ENCODE peak calls at places on chromosomes 6 and 20, in eight cellular contexts. One of them, this sample, is unnamed.

GRCh38 chr6:142879076-142879475 is 65.9 kb downstream of the HIVEP2 start:
- DNase-seq in effector memory CD4-positive, alpha-beta T cell: no peak
- DNase-seq in SJSA1: no peak
- DNase-seq in neural progenitor cell: no peak
- DNase-seq in DND-41: no peak
- DNase-seq in A549: no peak
- DNase-seq in stomach: no peak
- DNase-seq in cardiac muscle cell: no peak
- DNase-seq in this sample: no peak

GRCh38 chr20:57964011-57964862 is 254.4 kb upstream of the PMEPA1 start:
- DNase-seq in effector memory CD4-positive, alpha-beta T cell: no peak
- DNase-seq in DND-41: no peak
- DNase-seq in SJSA1: no peak
- DNase-seq in stomach: no peak
- DNase-seq in neural progenitor cell: no peak
- DNase-seq in A549: no peak
- DNase-seq in cardiac muscle cell: no peak
- DNase-seq in this sample: no peak

GRCh38 chr6:163429858-163430448 is 15.4 kb downstream of the QKI start:
- DNase-seq in stomach: no peak
- DNase-seq in SJSA1: no peak
- DNase-seq in effector memory CD4-positive, alpha-beta T cell: no peak
- DNase-seq in cardiac muscle cell: no peak
- DNase-seq in A549: no peak
- DNase-seq in neural progenitor cell: no peak
- DNase-seq in DND-41: no peak
- DNase-seq in this sample: no peak

GRCh38 chr20:1388253-1388652 is 4.6 kb downstream of the FKBP1A start:
- DNase-seq in stomach: no peak
- DNase-seq in A549: no peak
- DNase-seq in DND-41: no peak
- DNase-seq in effector memory CD4-positive, alpha-beta T cell: no peak
- DNase-seq in SJSA1: no peak
- DNase-seq in cardiac muscle cell: no peak
- DNase-seq in neural progenitor cell: no peak
- DNase-seq in this sample: no peak

GRCh38 chr6:139452176-139452876 is 77.9 kb upstream of the CITED2 start:
- DNase-seq in SJSA1: no peak
- DNase-seq in stomach: no peak
- DNase-seq in neural progenitor cell: no peak
- DNase-seq in A549: no peak
- DNase-seq in cardiac muscle cell: no peak
- DNase-seq in effector memory CD4-positive, alpha-beta T cell: no peak
- DNase-seq in DND-41: no peak
- DNase-seq in this sample: peak; percentile 10

GRCh38 chr6:135922746-135923145 is 71.2 kb downstream of the PDE7B start:
- DNase-seq in DND-41: no peak
- DNase-seq in neural progenitor cell: no peak
- DNase-seq in cardiac muscle cell: no peak
- DNase-seq in stomach: no peak
- DNase-seq in effector memory CD4-positive, alpha-beta T cell: no peak
- DNase-seq in SJSA1: no peak
- DNase-seq in A549: no peak
- DNase-seq in this sample: peak; percentile 22

GRCh38 chr6:139927742-139928305 is 553.4 kb upstream of the CITED2 start:
- DNase-seq in cardiac muscle cell: peak; percentile 91
- DNase-seq in A549: no peak
- DNase-seq in SJSA1: no peak
- DNase-seq in DND-41: no peak
- DNase-seq in neural progenitor cell: no peak
- DNase-seq in effector memory CD4-positive, alpha-beta T cell: no peak
- DNase-seq in stomach: no peak
- DNase-seq in this sample: no peak

GRCh38 chr6:157822221-157823000 is 635 bp upstream of the SNX9 start:
- DNase-seq in A549: peak; percentile 12
- DNase-seq in neural progenitor cell: peak; percentile 52
- DNase-seq in SJSA1: no peak
- DNase-seq in cardiac muscle cell: peak; percentile 20
- DNase-seq in effector memory CD4-positive, alpha-beta T cell: no peak
- DNase-seq in stomach: no peak
- DNase-seq in DND-41: no peak
- DNase-seq in this sample: no peak

GRCh38 chr6:7997311-7997710 is 66.9 kb downstream of the BLOC1S5 start:
- DNase-seq in stomach: no peak
- DNase-seq in cardiac muscle cell: no peak
- DNase-seq in neural progenitor cell: no peak
- DNase-seq in A549: no peak
- DNase-seq in SJSA1: no peak
- DNase-seq in effector memory CD4-positive, alpha-beta T cell: no peak
- DNase-seq in DND-41: no peak
- DNase-seq in this sample: no peak

GRCh38 chr6:110813338-110813737 is 1.9 kb downstream of the CDK19 start:
- DNase-seq in DND-41: no peak
- DNase-seq in cardiac muscle cell: no peak
- DNase-seq in neural progenitor cell: no peak
- DNase-seq in SJSA1: no peak
- DNase-seq in effector memory CD4-positive, alpha-beta T cell: no peak
- DNase-seq in stomach: no peak
- DNase-seq in A549: no peak
- DNase-seq in this sample: no peak

GRCh38 chr6:110812719-110813118 is 2.5 kb downstream of the CDK19 start:
- DNase-seq in SJSA1: no peak
- DNase-seq in A549: no peak
- DNase-seq in cardiac muscle cell: no peak
- DNase-seq in neural progenitor cell: no peak
- DNase-seq in effector memory CD4-positive, alpha-beta T cell: no peak
- DNase-seq in DND-41: no peak
- DNase-seq in stomach: no peak
- DNase-seq in this sample: no peak

GRCh38 chr6:110811187-110811586 is 4.1 kb downstream of the CDK19 start:
- DNase-seq in stomach: no peak
- DNase-seq in neural progenitor cell: no peak
- DNase-seq in cardiac muscle cell: no peak
- DNase-seq in A549: no peak
- DNase-seq in effector memory CD4-positive, alpha-beta T cell: no peak
- DNase-seq in SJSA1: no peak
- DNase-seq in DND-41: no peak
- DNase-seq in this sample: no peak

GRCh38 chr6:110813813-110814487 is 1.3 kb downstream of the CDK19 start:
- DNase-seq in neural progenitor cell: peak; percentile 17
- DNase-seq in DND-41: no peak
- DNase-seq in SJSA1: no peak
- DNase-seq in effector memory CD4-positive, alpha-beta T cell: no peak
- DNase-seq in stomach: no peak
- DNase-seq in cardiac muscle cell: peak; percentile 7
- DNase-seq in A549: peak; percentile 29
- DNase-seq in this sample: peak; percentile 11

GRCh38 chr6:110809792-110810191 is 5.5 kb downstream of the CDK19 start:
- DNase-seq in A549: no peak
- DNase-seq in DND-41: no peak
- DNase-seq in cardiac muscle cell: no peak
- DNase-seq in neural progenitor cell: no peak
- DNase-seq in stomach: no peak
- DNase-seq in effector memory CD4-positive, alpha-beta T cell: no peak
- DNase-seq in SJSA1: no peak
- DNase-seq in this sample: no peak
- H3K4me1 ChIP-seq in A549: peaks cover 7% of the 10 kb centered on the region
- H3K4me1 ChIP-seq in DND-41: peaks cover 27% of the 10 kb centered on the region
- H3K4me1 ChIP-seq in cardiac muscle cell: peaks cover 15% of the 10 kb centered on the region
- H3K4me1 ChIP-seq in neural progenitor cell: peaks cover 12% of the 10 kb centered on the region
- H3K4me1 ChIP-seq in stomach: no peaks in the 10 kb centered on the region
- H3K4me1 ChIP-seq in effector memory CD4-positive, alpha-beta T cell: peaks cover 5% of the 10 kb centered on the region
- H3K4me1 ChIP-seq in SJSA1: peaks cover 5% of the 10 kb centered on the region
- H3K4me1 ChIP-seq in this sample: peaks cover 4% of the 10 kb centered on the region

GRCh38 chr6:79369026-79369425 is 134.5 kb upstream of the HMGN3 start:
- DNase-seq in effector memory CD4-positive, alpha-beta T cell: no peak
- DNase-seq in DND-41: no peak
- DNase-seq in A549: no peak
- DNase-seq in cardiac muscle cell: no peak
- DNase-seq in stomach: no peak
- DNase-seq in SJSA1: no peak
- DNase-seq in neural progenitor cell: no peak
- DNase-seq in this sample: no peak
- H3K9me3 ChIP-seq in effector memory CD4-positive, alpha-beta T cell: no peaks in the 10 kb centered on the region
- H3K9me3 ChIP-seq in DND-41: peaks cover 23% of the 10 kb centered on the region
- H3K9me3 ChIP-seq in A549: no peaks in the 10 kb centered on the region
- H3K9me3 ChIP-seq in cardiac muscle cell: no peaks in the 10 kb centered on the region
- H3K9me3 ChIP-seq in stomach: peaks cover 18% of the 10 kb centered on the region
- H3K9me3 ChIP-seq in SJSA1: no peaks in the 10 kb centered on the region
- H3K9me3 ChIP-seq in neural progenitor cell: peaks cover 5% of the 10 kb centered on the region
- H3K9me3 ChIP-seq in this sample: peaks cover 5% of the 10 kb centered on the region

DNA sequence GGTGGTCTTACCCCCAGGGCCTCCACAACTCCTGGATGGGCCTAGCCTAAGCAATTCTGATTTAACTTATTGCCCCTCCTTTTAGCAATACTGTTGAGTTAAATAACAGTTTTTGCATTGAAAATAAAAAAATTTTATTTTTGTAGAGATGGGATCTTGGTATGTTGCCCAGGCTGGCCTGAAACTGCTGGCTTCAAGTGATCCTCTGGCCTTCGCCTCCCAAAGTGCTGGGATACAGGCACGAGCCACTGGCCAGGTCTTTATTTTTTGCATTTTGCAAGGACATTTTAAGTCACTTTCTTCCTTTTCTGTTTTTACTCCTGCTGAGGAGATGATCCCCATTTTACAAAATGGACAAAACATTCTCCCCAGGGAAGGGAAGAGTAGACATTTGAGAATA is 20.6 kb downstream of the IGF2R start:
- DNase-seq in effector memory CD4-positive, alpha-beta T cell: no peak
- DNase-seq in cardiac muscle cell: no peak
- DNase-seq in A549: no peak
- DNase-seq in stomach: no peak
- DNase-seq in DND-41: no peak
- DNase-seq in SJSA1: no peak
- DNase-seq in neural progenitor cell: no peak
- DNase-seq in this sample: no peak
- H3K4me1 ChIP-seq in effector memory CD4-positive, alpha-beta T cell: peaks cover 12% of the 10 kb centered on the region
- H3K4me1 ChIP-seq in cardiac muscle cell: peaks cover 3% of the 10 kb centered on the region
- H3K4me1 ChIP-seq in A549: peaks cover 22% of the 10 kb centered on the region
- H3K4me1 ChIP-seq in stomach: peaks cover 25% of the 10 kb centered on the region
- H3K4me1 ChIP-seq in DND-41: peaks cover 59% of the 10 kb centered on the region
- H3K4me1 ChIP-seq in SJSA1: peaks cover 24% of the 10 kb centered on the region
- H3K4me1 ChIP-seq in neural progenitor cell: no peaks in the 10 kb centered on the region
- H3K4me1 ChIP-seq in this sample: no peaks in the 10 kb centered on the region

GRCh38 chr20:5638023-5638422 is 112.2 kb upstream of the SHLD1 start:
- DNase-seq in neural progenitor cell: no peak
- DNase-seq in SJSA1: no peak
- DNase-seq in DND-41: no peak
- DNase-seq in A549: no peak
- DNase-seq in effector memory CD4-positive, alpha-beta T cell: no peak
- DNase-seq in cardiac muscle cell: no peak
- DNase-seq in stomach: no peak
- DNase-seq in this sample: no peak
- H3K9me3 ChIP-seq in neural progenitor cell: no peaks in the 10 kb centered on the region
- H3K9me3 ChIP-seq in SJSA1: no peaks in the 10 kb centered on the region
- H3K9me3 ChIP-seq in DND-41: peaks cover 12% of the 10 kb centered on the region
- H3K9me3 ChIP-seq in A549: peaks cover 14% of the 10 kb centered on the region
- H3K9me3 ChIP-seq in effector memory CD4-positive, alpha-beta T cell: no peaks in the 10 kb centered on the region
- H3K9me3 ChIP-seq in cardiac muscle cell: no peaks in the 10 kb centered on the region
- H3K9me3 ChIP-seq in stomach: peaks cover 6% of the 10 kb centered on the region
- H3K9me3 ChIP-seq in this sample: no peaks in the 10 kb centered on the region

DNA sequence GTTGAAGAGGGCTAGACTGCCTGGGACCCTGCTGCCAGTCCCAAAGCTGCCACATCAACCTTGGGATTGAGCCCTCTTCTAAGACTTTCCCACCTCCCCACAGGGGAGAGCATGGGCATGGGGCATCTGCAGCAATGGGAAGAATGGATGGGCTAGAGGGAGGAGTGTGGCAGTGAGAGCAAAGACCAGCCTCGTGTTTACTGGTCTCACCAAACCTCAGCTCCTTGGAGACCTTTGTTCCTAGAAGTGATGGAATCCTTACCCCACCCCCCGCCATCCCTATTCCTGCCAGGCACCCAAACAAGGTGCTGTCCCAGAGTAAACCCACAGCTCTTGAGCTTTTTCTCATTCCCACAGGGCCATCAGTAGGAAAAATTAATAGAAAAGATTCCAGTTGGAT is 20.0 kb upstream of the ARMC12 start:
- DNase-seq in SJSA1: no peak
- DNase-seq in stomach: no peak
- DNase-seq in effector memory CD4-positive, alpha-beta T cell: no peak
- DNase-seq in neural progenitor cell: no peak
- DNase-seq in DND-41: no peak
- DNase-seq in A549: no peak
- DNase-seq in cardiac muscle cell: no peak
- DNase-seq in this sample: no peak
- H3K4me1 ChIP-seq in SJSA1: peaks cover 4% of the 10 kb centered on the region
- H3K4me1 ChIP-seq in stomach: peaks cover 26% of the 10 kb centered on the region
- H3K4me1 ChIP-seq in effector memory CD4-positive, alpha-beta T cell: peaks cover 32% of the 10 kb centered on the region
- H3K4me1 ChIP-seq in neural progenitor cell: peaks cover 43% of the 10 kb centered on the region
- H3K4me1 ChIP-seq in DND-41: peaks cover 42% of the 10 kb centered on the region
- H3K4me1 ChIP-seq in A549: no peaks in the 10 kb centered on the region
- H3K4me1 ChIP-seq in cardiac muscle cell: peaks cover 34% of the 10 kb centered on the region
- H3K4me1 ChIP-seq in this sample: no peaks in the 10 kb centered on the region

GRCh38 chr20:15345287-15345686 is 1007.9 kb upstream of the FLRT3 start:
- DNase-seq in DND-41: no peak
- DNase-seq in effector memory CD4-positive, alpha-beta T cell: no peak
- DNase-seq in A549: no peak
- DNase-seq in neural progenitor cell: no peak
- DNase-seq in SJSA1: no peak
- DNase-seq in cardiac muscle cell: no peak
- DNase-seq in stomach: no peak
- DNase-seq in this sample: no peak
- H3K9me3 ChIP-seq in DND-41: no peaks in the 10 kb centered on the region
- H3K9me3 ChIP-seq in effector memory CD4-positive, alpha-beta T cell: no peaks in the 10 kb centered on the region
- H3K9me3 ChIP-seq in A549: peaks cover 9% of the 10 kb centered on the region
- H3K9me3 ChIP-seq in neural progenitor cell: no peaks in the 10 kb centered on the region
- H3K9me3 ChIP-seq in SJSA1: peaks cover 5% of the 10 kb centered on the region
- H3K9me3 ChIP-seq in cardiac muscle cell: no peaks in the 10 kb centered on the region
- H3K9me3 ChIP-seq in stomach: no peaks in the 10 kb centered on the region
- H3K9me3 ChIP-seq in this sample: no peaks in the 10 kb centered on the region

GRCh38 chr6:13304101-13304500 is 24.2 kb downstream of the TBC1D7 start:
- DNase-seq in DND-41: no peak
- DNase-seq in effector memory CD4-positive, alpha-beta T cell: no peak
- DNase-seq in neural progenitor cell: no peak
- DNase-seq in A549: no peak
- DNase-seq in cardiac muscle cell: no peak
- DNase-seq in SJSA1: no peak
- DNase-seq in stomach: no peak
- DNase-seq in this sample: no peak

GRCh38 chr6:13303668-13304017 is 24.7 kb downstream of the TBC1D7 start:
- DNase-seq in stomach: peak; percentile 69
- DNase-seq in A549: no peak
- DNase-seq in DND-41: no peak
- DNase-seq in effector memory CD4-positive, alpha-beta T cell: no peak
- DNase-seq in cardiac muscle cell: peak; percentile 80
- DNase-seq in SJSA1: no peak
- DNase-seq in neural progenitor cell: no peak
- DNase-seq in this sample: peak; percentile 27

GRCh38 chr6:13305791-13306190 is 22.5 kb downstream of the TBC1D7 start:
- DNase-seq in stomach: no peak
- DNase-seq in cardiac muscle cell: no peak
- DNase-seq in neural progenitor cell: no peak
- DNase-seq in A549: no peak
- DNase-seq in effector memory CD4-positive, alpha-beta T cell: no peak
- DNase-seq in SJSA1: no peak
- DNase-seq in DND-41: no peak
- DNase-seq in this sample: no peak

GRCh38 chr6:13304580-13305255 is 23.6 kb downstream of the TBC1D7 start:
- DNase-seq in stomach: no peak
- DNase-seq in SJSA1: no peak
- DNase-seq in DND-41: no peak
- DNase-seq in A549: no peak
- DNase-seq in cardiac muscle cell: no peak
- DNase-seq in effector memory CD4-positive, alpha-beta T cell: no peak
- DNase-seq in neural progenitor cell: no peak
- DNase-seq in this sample: no peak

GRCh38 chr6:13305256-13305650 is 23.1 kb downstream of the TBC1D7 start:
- DNase-seq in stomach: no peak
- DNase-seq in A549: no peak
- DNase-seq in effector memory CD4-positive, alpha-beta T cell: no peak
- DNase-seq in SJSA1: no peak
- DNase-seq in neural progenitor cell: no peak
- DNase-seq in DND-41: no peak
- DNase-seq in cardiac muscle cell: no peak
- DNase-seq in this sample: no peak
- H3K4me1 ChIP-seq in stomach: peaks cover 4% of the 10 kb centered on the region
- H3K4me1 ChIP-seq in A549: peaks cover 85% of the 10 kb centered on the region
- H3K4me1 ChIP-seq in effector memory CD4-positive, alpha-beta T cell: no peaks in the 10 kb centered on the region
- H3K4me1 ChIP-seq in SJSA1: peaks cover 14% of the 10 kb centered on the region
- H3K4me1 ChIP-seq in neural progenitor cell: no peaks in the 10 kb centered on the region
- H3K4me1 ChIP-seq in DND-41: no peaks in the 10 kb centered on the region
- H3K4me1 ChIP-seq in cardiac muscle cell: peaks cover 29% of the 10 kb centered on the region
- H3K4me1 ChIP-seq in this sample: no peaks in the 10 kb centered on the region

This sample was measured in SJCRH30.